ENCODE peak calls at places on chromosome 15, in nine cellular contexts. T, M, B, D, C, L, W, S and E are unnamed samples.

GRCh38 chr15:71708052-71708432 is 102.3 kb upstream of the NR2E3 start:
- DNase-seq in T (no peak), M (no peak), B (no peak), D (peak; percentile 10), C (no peak), L (no peak), W (no peak), S (no peak), E (no peak)

GRCh38 chr15:83109532-83109931 is 2.1 kb downstream of the TM6SF1 start:
- DNase-seq in T (no peak), M (no peak), B (no peak), D (no peak), C (no peak), L (no peak), W (no peak), S (peak; percentile 39), E (no peak)

GRCh38 chr15:84604804-84605203 is 4.0 kb downstream of the ZSCAN2 start:
- DNase-seq in T (no peak), M (peak; percentile 7), B (peak; percentile 79), D (no peak), C (no peak), L (no peak), W (no peak), S (no peak), E (no peak)

GRCh38 chr15:79901958-79902357 is 5.1 kb upstream of the MTHFS start:
- DNase-seq in T (no peak), M (no peak), B (no peak), D (no peak), C (no peak), L (no peak), W (no peak), S (no peak), E (no peak)

GRCh38 chr15:76057332-76058000 is 2.3 kb upstream of the TMEM266 start:
- DNase-seq in T (peak; percentile 63), M (no peak), B (peak; percentile 57), D (peak; percentile 34), C (peak; percentile 46), L (no peak), W (no peak), S (peak; percentile 53), E (peak; percentile 57)

GRCh38 chr15:25933456-25934158 is 70.5 kb upstream of the ATP10A start:
- DNase-seq in T (peak; percentile 88), M (peak; percentile 29), B (peak; percentile 70), D (peak; percentile 87), C (peak; percentile 64), L (peak; percentile 81), W (no peak), S (peak; percentile 78), E (peak; percentile 85)

GRCh38 chr15:31579976-31580375 is 253.3 kb downstream of the KLF13 start:
- DNase-seq in T (no peak), M (no peak), B (no peak), D (no peak), C (no peak), L (no peak), W (no peak), S (no peak), E (no peak)

GRCh38 chr15:78840661-78841060 is 29.4 kb upstream of the ADAMTS7 start:
- DNase-seq in T (peak; percentile 24), M (no peak), B (no peak), D (peak; percentile 11), C (no peak), L (no peak), W (no peak), S (no peak), E (no peak)

GRCh38 chr15:57324944-57325679 is 51.2 kb upstream of the CGNL1 start:
- DNase-seq in T (no peak), M (no peak), B (no peak), D (no peak), C (no peak), L (no peak), W (no peak), S (no peak), E (no peak)

GRCh38 chr15:31297221-31297879 is 29.3 kb upstream of the KLF13 start:
- DNase-seq in T (no peak), M (no peak), B (no peak), D (no peak), C (no peak), L (no peak), W (no peak), S (no peak), E (no peak)

GRCh38 chr15:55282284-55282833 is 7.3 kb downstream of the RAB27A start:
- DNase-seq in T (no peak), M (no peak), B (peak; percentile 34), D (peak; percentile 79), C (no peak), L (no peak), W (no peak), S (no peak), E (no peak)

GRCh38 chr15:26561994-26562730 is 210.7 kb downstream of the GABRB3 start:
- DNase-seq in T (no peak), M (no peak), B (no peak), D (no peak), C (no peak), L (peak; percentile 42), W (no peak), S (no peak), E (no peak)

GRCh38 chr15:71508081-71508682 is 302.2 kb upstream of the NR2E3 start:
- DNase-seq in T (no peak), M (no peak), B (no peak), D (no peak), C (no peak), L (no peak), W (no peak), S (no peak), E (no peak)

GRCh38 chr15:67120839-67121540 is 55.6 kb downstream of the SMAD3 start:
- DNase-seq in T (no peak), M (peak; percentile 52), B (peak; percentile 89), D (peak; percentile 85), C (no peak), L (peak; percentile 92), W (peak; percentile 38), S (peak; percentile 81), E (peak; percentile 88)

GRCh38 chr15:66580643-66581042 is 14.8 kb upstream of the LCTL start:
- DNase-seq in T (no peak), M (no peak), B (no peak), D (peak; percentile 52), C (no peak), L (peak; percentile 60), W (no peak), S (no peak), E (no peak)

GRCh38 chr15:64246364-64247189 is 83.8 kb upstream of the PPIB start:
- DNase-seq in T (no peak), M (peak; percentile 15), B (peak; percentile 71), D (peak; percentile 81), C (peak; percentile 45), L (no peak), W (no peak), S (no peak), E (peak; percentile 39)

GRCh38 chr15:72306211-72306785 is 13.7 kb downstream of the CELF6 start:
- DNase-seq in T (peak; percentile 76), M (peak; percentile 67), B (peak; percentile 35), D (peak; percentile 40), C (peak; percentile 88), L (no peak), W (peak; percentile 6), S (peak; percentile 76), E (peak; percentile 74)

GRCh38 chr15:45181491-45182285 is 6.1 kb downstream of the SHF start:
- DNase-seq in T (no peak), M (no peak), B (no peak), D (no peak), C (no peak), L (no peak), W (no peak), S (peak; percentile 68), E (no peak)

GRCh38 chr15:52760562-52760961 is 29.6 kb downstream of the ONECUT1 start:
- DNase-seq in T (no peak), M (no peak), B (no peak), D (no peak), C (no peak), L (no peak), W (no peak), S (no peak), E (no peak)

GRCh38 chr15:41772720-41773331 is 1.5 kb upstream of the MAPKBP1 start:
- DNase-seq in T (peak; percentile 77), M (peak; percentile 13), B (peak; percentile 55), D (peak; percentile 82), C (peak; percentile 72), L (no peak), W (no peak), S (peak; percentile 71), E (peak; percentile 74)

GRCh38 chr15:62844564-62845235 is 197.8 kb upstream of the TPM1 start:
- DNase-seq in T (no peak), M (no peak), B (no peak), D (peak; percentile 53), C (no peak), L (no peak), W (no peak), S (no peak), E (no peak)